ENCODE peak calls at places on chromosomes 16 and 17, in ten cellular contexts. I is cardiac muscle cell, M is neural crest cell, E is mucosa of descending colon, D is cardiac fibroblast, Y is thoracic aorta, P is dorsolateral prefrontal cortex, Q is heart left ventricle, V is GM23338, N is progenitor cell of endocrine pancreas. A is an unnamed sample.

GRCh38 chr16:57023541-57024249 is 34.3 kb downstream of the NLRC5 start:
- DNase-seq in I (no peak), V (no peak), Q (no peak), P (no peak), N (no peak), E (no peak), M (no peak), Y (no peak), D (no peak), A (no peak)

GRCh38 chr17:6551909-6552768 is 4.2 kb downstream of the PITPNM3 start:
- DNase-seq in E (peak), V (peak), N (no peak), D (no peak), Q (no peak), P (peak), Y (no peak), I (no peak), M (no peak), A (no peak)

GRCh38 chr17:79797492-79798295 is 817 bp upstream of the CBX8 start:
- DNase-seq in V (no peak), Q (no peak), I (no peak), N (no peak), D (no peak), P (no peak), E (no peak), M (no peak), Y (no peak), A (no peak)

GRCh38 chr16:49492896-49493620 is 119.5 kb downstream of the C16orf78 start:
- DNase-seq in M (no peak), D (no peak), Q (no peak), V (peak), P (peak), I (no peak), Y (no peak), N (no peak), E (no peak), A (no peak)

GRCh38 chr16:67919618-67920210 is 11.9 kb downstream of the CTRL start:
- DNase-seq in V (no peak), Q (no peak), D (no peak), E (no peak), P (no peak), N (no peak), Y (no peak), I (no peak), M (no peak), A (no peak)

GRCh38 chr16:20042848-20043247 is 30.8 kb downstream of the GPR139 start:
- DNase-seq in E (no peak), Q (no peak), P (no peak), Y (no peak), D (no peak), I (no peak), M (no peak), V (peak), N (no peak), A (no peak)

GRCh38 chr17:14774774-14775173 is 473.9 kb downstream of the HS3ST3B1 start:
- DNase-seq in Q (no peak), D (no peak), Y (no peak), M (no peak), V (no peak), N (no peak), P (no peak), I (no peak), E (no peak), A (no peak)

GRCh38 chr17:60134396-60135159 is 15.2 kb upstream of the CA4 start:
- DNase-seq in P (no peak), M (no peak), V (no peak), Y (no peak), D (peak), N (no peak), I (peak), Q (no peak), E (no peak), A (peak)

GRCh38 chr17:17030515-17031211 is 11.6 kb upstream of the MPRIP start:
- DNase-seq in N (no peak), I (no peak), P (no peak), M (no peak), V (peak), E (peak), D (no peak), Y (no peak), Q (no peak), A (no peak)

GRCh38 chr16:450385-450784 is 24.9 kb downstream of the RAB11FIP3 start:
- DNase-seq in V (no peak), Y (no peak), Q (no peak), P (no peak), E (no peak), N (no peak), D (no peak), I (no peak), M (no peak), A (no peak)

GRCh38 chr16:725463-726187 is 618 bp downstream of the CCDC78 start:
- DNase-seq in M (no peak), Y (no peak), D (no peak), P (no peak), V (no peak), E (no peak), N (no peak), I (no peak), Q (no peak), A (no peak)

GRCh38 chr16:64225696-64226095 is 896.2 kb downstream of the CDH11 start:
- DNase-seq in I (no peak), M (no peak), V (no peak), Y (no peak), D (peak), N (no peak), Q (no peak), E (no peak), P (no peak), A (no peak)

GRCh38 chr17:59465949-59466307 is 99.5 kb upstream of the DHX40 start:
- DNase-seq in D (no peak), N (no peak), M (no peak), Y (no peak), Q (no peak), I (no peak), E (no peak), P (no peak), V (no peak), A (no peak)

GRCh38 chr17:80558046-80558445 is 13.4 kb downstream of the RPTOR start:
- DNase-seq in V (no peak), E (no peak), Y (no peak), N (no peak), M (no peak), Q (no peak), P (no peak), D (no peak), I (no peak), A (no peak)

GRCh38 chr17:4109424-4109823 is 33.4 kb downstream of the ZZEF1 start:
- DNase-seq in V (no peak), D (no peak), Y (no peak), E (no peak), P (no peak), M (no peak), I (no peak), Q (no peak), N (no peak), A (no peak)

GRCh38 chr17:18320301-18320700 is 5.2 kb downstream of the SMCR8 start:
- DNase-seq in Q (no peak), Y (no peak), I (no peak), D (no peak), M (no peak), P (no peak), N (no peak), V (no peak), E (no peak), A (no peak)

GRCh38 chr17:5413682-5414081 is 5.8 kb downstream of the NUP88 start:
- DNase-seq in N (no peak), V (no peak), E (no peak), Q (no peak), M (no peak), I (peak), P (no peak), Y (no peak), D (peak), A (no peak)

GRCh38 chr17:41785876-41786226 is 660 bp downstream of the JUP start:
- DNase-seq in I (no peak), Y (no peak), N (peak), P (no peak), D (peak), E (peak), M (no peak), V (peak), Q (no peak), A (no peak)

GRCh38 chr16:12788758-12789157 is 14.9 kb downstream of the CPPED1 start:
- DNase-seq in Q (no peak), E (no peak), I (no peak), P (no peak), N (no peak), Y (no peak), M (no peak), D (no peak), V (no peak), A (no peak)

GRCh38 chr17:74712756-74713155 is at the start of gene CD300LF:
- DNase-seq in I (no peak), Y (no peak), V (no peak), P (no peak), N (no peak), E (no peak), D (no peak), Q (peak), M (no peak), A (no peak)

GRCh38 chr17:18248300-18248731 is 10.2 kb downstream of the FLII start:
- DNase-seq in M (peak), E (no peak), P (peak), Y (no peak), I (peak), D (peak), Q (peak), V (peak), N (peak), A (peak)

GRCh38 chr17:42240201-42240600 is 36.0 kb downstream of the STAT5B start:
- DNase-seq in V (no peak), Y (no peak), P (no peak), I (no peak), E (no peak), D (peak), N (no peak), Q (no peak), M (no peak), A (no peak)

GRCh38 chr17:6755731-6756184 is at the start of gene XAF1:
- DNase-seq in Y (no peak), Q (peak), P (no peak), E (no peak), D (peak), N (no peak), M (no peak), V (no peak), I (peak), A (no peak)

GRCh38 chr17:30443721-30444120 is 33.5 kb upstream of the GOSR1 start:
- DNase-seq in Q (no peak), N (no peak), D (no peak), M (no peak), Y (no peak), P (no peak), V (no peak), E (no peak), I (no peak), A (no peak)

GRCh38 chr16:57528499-57529323 is 7.7 kb downstream of the CCDC102A start:
- DNase-seq in Y (no peak), M (no peak), E (peak), P (no peak), V (peak), I (no peak), N (peak), Q (peak), D (no peak), A (no peak)

GRCh38 chr17:7435676-7436555 is 681 bp downstream of the TMEM102 start:
- DNase-seq in M (no peak), Y (no peak), D (no peak), E (peak), N (peak), I (peak), P (no peak), Q (peak), V (peak), A (peak)

GRCh38 chr17:7021993-7022778 is 664 bp upstream of the BCL6B start:
- DNase-seq in D (peak), I (peak), Q (peak), P (peak), M (peak), E (peak), V (peak), N (peak), Y (no peak), A (peak)

GRCh38 chr16:13793788-13794461 is 126.0 kb upstream of the ERCC4 start:
- DNase-seq in Q (peak), Y (no peak), N (no peak), V (no peak), E (no peak), I (no peak), M (no peak), D (no peak), P (peak), A (no peak)

GRCh38 chr17:59897090-59897489 is 4.2 kb downstream of the RPS6KB1 start:
- DNase-seq in I (no peak), Y (no peak), E (no peak), M (no peak), N (no peak), P (no peak), Q (no peak), D (peak), V (no peak), A (no peak)

GRCh38 chr16:3030872-3031212 is 5.9 kb downstream of the BICDL2 start:
- DNase-seq in I (no peak), Q (no peak), N (no peak), Y (no peak), D (no peak), V (no peak), P (no peak), M (no peak), E (no peak), A (no peak)

GRCh38 chr17:16939606-16940115 is 32.3 kb downstream of the TNFRSF13B start:
- DNase-seq in N (no peak), Q (no peak), D (no peak), V (no peak), P (no peak), M (no peak), E (peak), I (no peak), Y (no peak), A (no peak)

GRCh38 chr17:35080536-35080935 is 17.0 kb upstream of the RFFL start:
- DNase-seq in E (no peak), D (no peak), I (no peak), Q (no peak), M (no peak), N (no peak), P (no peak), Y (no peak), V (no peak), A (no peak)

GRCh38 chr16:70453117-70453890 is 1.1 kb upstream of the FCSK start:
- DNase-seq in N (no peak), Y (no peak), D (no peak), V (no peak), Q (no peak), P (no peak), E (no peak), I (no peak), M (no peak), A (no peak)

GRCh38 chr17:63601439-63602371 is 1.0 kb downstream of the TACO1 start:
- DNase-seq in E (peak), Y (no peak), D (peak), M (no peak), N (no peak), I (peak), P (no peak), V (peak), Q (no peak), A (no peak)

GRCh38 chr16:85387731-85388295 is 225.3 kb upstream of the GSE1 start:
- DNase-seq in M (no peak), Y (no peak), E (no peak), D (no peak), Q (no peak), I (no peak), P (no peak), N (no peak), V (no peak), A (no peak)

DNA sequence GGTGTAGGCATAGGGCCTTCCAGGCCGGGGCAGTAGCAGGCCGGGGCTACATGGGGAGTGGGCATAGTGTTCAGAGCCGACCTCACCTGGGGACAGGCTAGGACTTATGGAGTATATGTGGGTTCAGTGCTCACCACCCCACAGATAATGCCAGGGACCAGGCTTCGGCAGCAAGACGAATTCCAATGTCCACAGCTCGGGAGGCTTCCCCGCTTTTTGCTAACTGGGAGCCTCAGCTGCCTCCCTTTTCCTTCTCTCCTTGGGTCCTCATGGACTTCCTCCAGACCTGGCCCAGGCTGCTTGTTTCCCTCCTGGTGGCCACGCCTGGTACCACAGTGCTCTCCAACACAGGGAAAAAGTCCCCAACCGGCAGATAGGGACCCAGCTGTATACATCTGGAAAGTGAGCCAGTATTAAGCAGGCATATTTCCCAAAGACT is 20.1 kb upstream of the SLC46A1 start:
- DNase-seq in I (peak), N (no peak), M (peak), E (no peak), V (peak), Q (no peak), P (no peak), D (peak), Y (no peak), A (peak)
- TF ChIP-seq CTCF in I (peak), N (peak), M (peak), E (no peak), V (peak), Q (no peak), P (peak), D (peak), Y (peak), A (peak)

DNA sequence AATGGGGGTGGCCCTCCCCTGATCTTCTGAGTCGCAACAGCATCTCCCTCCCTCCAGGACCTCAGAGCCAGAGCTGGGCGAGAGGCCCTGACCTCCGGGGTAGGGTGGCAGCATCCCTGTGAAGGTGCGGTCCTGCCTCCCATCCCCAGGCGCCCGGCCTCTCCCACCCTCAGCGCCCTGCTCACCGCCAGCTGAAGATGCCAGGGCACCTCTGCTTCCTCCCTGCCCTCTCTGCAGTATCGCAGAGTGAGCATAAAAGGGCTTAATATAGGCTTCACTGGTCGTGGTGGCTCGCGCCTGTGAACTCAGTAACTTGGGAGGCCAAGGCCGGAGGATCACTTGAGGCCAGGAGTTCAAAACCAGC is 10.7 kb upstream of the MPP2 start:
- DNase-seq in D (no peak), V (no peak), E (no peak), M (no peak), P (no peak), Q (no peak), N (no peak), I (no peak), Y (no peak), A (no peak)
- TF ChIP-seq CTCF in D (no peak), V (no peak), E (no peak), M (peak), P (no peak), Q (no peak), N (no peak), I (no peak), Y (no peak), A (no peak)

DNA sequence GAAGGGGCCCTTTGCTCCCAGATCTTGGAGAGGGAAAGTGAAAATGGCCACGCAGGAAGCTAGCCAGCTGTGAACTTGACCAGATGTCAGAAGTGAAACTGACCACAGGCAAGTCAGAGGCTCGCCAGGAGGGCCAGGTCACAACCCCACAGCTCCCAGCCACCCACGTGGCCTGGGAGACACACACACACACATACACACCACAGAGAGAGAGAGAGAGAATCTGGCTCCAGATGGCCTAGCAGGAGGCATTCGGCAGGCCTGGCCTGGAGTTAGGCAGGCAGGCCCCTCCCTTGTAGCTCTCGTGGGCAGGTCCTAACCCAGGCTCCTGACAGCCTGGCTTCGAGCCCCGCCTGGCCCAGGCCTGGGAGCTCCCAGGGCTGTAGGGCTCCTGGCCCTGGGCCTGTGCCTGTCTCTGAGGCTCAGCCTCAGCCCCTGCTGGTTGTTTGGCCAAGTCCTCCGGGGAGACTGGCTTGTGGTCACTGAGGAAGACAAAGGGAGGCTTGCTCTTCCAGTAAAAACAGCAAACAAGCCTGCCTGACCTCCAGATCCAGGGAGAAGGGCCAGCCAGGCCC is 20.2 kb downstream of the NGFR start:
- DNase-seq in Y (peak), D (peak), N (no peak), V (peak), E (peak), Q (peak), I (peak), M (peak), P (peak), A (no peak)
- TF ChIP-seq CTCF in Y (peak), D (peak), N (no peak), V (no peak), E (no peak), Q (peak), I (peak), M (no peak), P (no peak), A (no peak)

DNA sequence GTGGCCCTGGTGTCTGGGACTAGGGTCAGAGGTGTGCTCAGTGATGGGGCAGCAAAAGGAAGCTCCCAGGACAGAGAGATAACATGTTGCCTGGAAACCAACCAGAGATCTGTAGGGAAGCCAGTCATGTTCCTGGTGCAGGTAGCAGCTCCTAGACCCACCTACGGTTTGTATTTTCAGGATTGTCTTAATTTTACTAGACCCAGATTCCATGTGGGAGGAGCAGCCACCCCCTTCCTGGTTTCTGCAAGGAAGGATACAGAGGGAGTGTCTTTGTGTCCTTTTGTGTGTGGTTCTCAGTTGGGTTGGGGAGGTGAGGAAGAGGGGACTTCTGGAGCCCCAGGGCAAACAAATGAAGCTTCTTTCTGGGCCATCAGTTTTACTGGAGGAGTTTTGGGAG is 53.9 kb downstream of the MGAT5B start:
- DNase-seq in M (no peak), I (no peak), Y (no peak), P (no peak), N (no peak), V (no peak), D (no peak), E (no peak), Q (no peak), A (no peak)
- TF ChIP-seq CTCF in M (no peak), I (no peak), Y (no peak), P (no peak), N (no peak), V (no peak), D (no peak), E (no peak), Q (no peak), A (no peak)

DNA sequence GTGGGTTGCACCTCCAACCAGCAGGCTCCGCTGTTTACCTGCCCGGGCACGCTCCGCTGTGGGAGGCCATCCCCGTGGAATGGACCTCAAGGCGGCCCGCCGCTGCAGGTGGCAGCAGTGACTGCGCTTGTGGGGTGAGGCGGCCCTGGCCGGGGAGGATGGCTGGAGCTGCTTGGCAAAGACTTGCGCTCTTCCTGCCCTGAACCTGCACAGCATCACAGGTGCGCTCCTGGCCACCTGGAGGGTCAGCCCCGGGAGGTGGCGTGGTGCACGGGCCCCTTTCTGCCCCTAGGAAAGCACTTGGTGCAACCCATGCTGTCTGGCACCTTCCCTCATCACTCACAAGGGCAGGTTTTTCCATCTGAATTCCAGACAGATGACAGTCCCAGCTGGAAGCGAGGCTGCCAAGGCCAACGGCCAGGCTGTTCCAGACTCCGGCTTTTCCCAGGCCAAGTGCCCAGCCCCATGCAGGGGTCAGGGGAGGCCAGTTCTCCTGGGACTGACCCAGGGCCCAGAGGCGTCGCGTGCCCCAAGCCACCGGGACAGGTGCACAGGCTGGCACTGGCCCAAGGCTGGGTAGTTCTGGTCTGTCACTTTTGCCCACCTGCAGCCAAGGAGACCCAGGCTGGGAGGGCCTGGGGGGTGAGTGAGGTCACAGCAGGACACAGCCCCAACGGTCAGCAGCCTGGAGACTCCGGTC is 13.3 kb downstream of the UTS2R start:
- DNase-seq in N (no peak), Q (peak), Y (peak), M (no peak), V (peak), D (peak), E (peak), P (peak), I (no peak), A (no peak)
- TF ChIP-seq CTCF in N (no peak), Q (no peak), Y (no peak), M (no peak), V (peak), D (no peak), E (no peak), P (no peak), I (no peak), A (no peak)

GRCh38 chr17:78559749-78560368 is 17.3 kb downstream of the DNAH17 start:
- DNase-seq in D (no peak), I (no peak), Y (no peak), E (no peak), M (no peak), P (no peak), Q (no peak), N (no peak), V (peak), A (no peak)
- TF ChIP-seq CTCF in D (no peak), I (no peak), Y (no peak), E (peak), M (no peak), P (no peak), Q (no peak), N (no peak), V (peak), A (no peak)